ENCODE peak calls at places on chromosomes 3 and 15, in eight cellular contexts. D, C, V, T, L, I, O and W are unnamed samples.

GRCh38 chr3:151814588-151814987 is 672 bp downstream of the AADAC start:
- DNase-seq in I (no peak), C (no peak), O (no peak), L (peak), T (no peak), D (no peak), V (no peak), W (no peak)

GRCh38 chr3:47542614-47543173 is 29.2 kb upstream of the ELP6 start:
- DNase-seq in D (no peak), L (peak), T (no peak), I (peak), O (peak), C (peak), V (peak), W (no peak)

GRCh38 chr3:176967525-176967924 is 229.8 kb downstream of the TBL1XR1 start:
- DNase-seq in T (no peak), C (no peak), O (no peak), L (peak), I (no peak), D (no peak), V (no peak), W (no peak)

GRCh38 chr3:11240496-11240895 is 31.7 kb upstream of the ATG7 start:
- DNase-seq in L (no peak), I (no peak), V (no peak), T (no peak), O (no peak), D (no peak), C (no peak), W (no peak)

GRCh38 chr3:119891944-119892721 is 110.2 kb downstream of the NR1I2 start:
- DNase-seq in L (peak), V (peak), T (no peak), O (no peak), I (peak), D (peak), C (peak), W (no peak)

GRCh38 chr3:5360453-5360852 is 172.9 kb downstream of the EDEM1 start:
- DNase-seq in I (no peak), D (no peak), V (no peak), O (no peak), T (no peak), L (no peak), C (no peak), W (no peak)

GRCh38 chr3:53804697-53805462 is 41.3 kb downstream of the CHDH start:
- DNase-seq in I (no peak), T (no peak), O (no peak), L (peak), C (peak), V (peak), D (no peak), W (no peak)

GRCh38 chr3:161212892-161213291 is 8.2 kb upstream of the NMD3 start:
- DNase-seq in C (no peak), O (no peak), I (no peak), T (no peak), D (no peak), V (no peak), L (no peak), W (no peak)

GRCh38 chr3:175383366-175383765 is 524.2 kb downstream of the NAALADL2 start:
- DNase-seq in O (no peak), T (no peak), V (no peak), C (peak), D (no peak), L (no peak), I (no peak), W (no peak)

GRCh38 chr15:60130811-60131210 is 126.7 kb downstream of the FOXB1 start:
- DNase-seq in T (no peak), I (no peak), C (no peak), O (no peak), L (no peak), V (no peak), D (no peak), W (no peak)

GRCh38 chr3:194801378-194802124 is 115.9 kb downstream of the FAM43A start:
- DNase-seq in I (no peak), C (no peak), T (no peak), L (no peak), D (no peak), O (no peak), V (no peak), W (no peak)

GRCh38 chr3:106423321-106424225 is 554.8 kb upstream of the CBLB start:
- DNase-seq in V (no peak), L (peak), O (no peak), T (no peak), I (no peak), D (no peak), C (peak), W (no peak)

GRCh38 chr3:170703121-170703588 is 117.3 kb upstream of the SLC7A14 start:
- DNase-seq in L (peak), O (no peak), V (peak), D (no peak), T (no peak), I (no peak), C (peak), W (no peak)

GRCh38 chr3:29775352-29775751 is 494.5 kb downstream of the RBMS3 start:
- DNase-seq in V (no peak), D (no peak), T (no peak), C (peak), L (no peak), O (no peak), I (no peak), W (no peak)

GRCh38 chr15:45588199-45588910 is 1.2 kb downstream of the BLOC1S6 start:
- DNase-seq in C (peak), T (no peak), L (peak), I (no peak), D (no peak), O (no peak), V (no peak), W (no peak)

GRCh38 chr3:64916192-64916798 is 228.5 kb upstream of the ADAMTS9 start:
- DNase-seq in T (no peak), O (no peak), D (no peak), I (no peak), V (no peak), C (no peak), L (no peak), W (no peak)

GRCh38 chr15:99452010-99452409 is 113.8 kb upstream of the MEF2A start:
- DNase-seq in O (no peak), V (no peak), D (no peak), L (no peak), C (no peak), T (no peak), I (no peak), W (no peak)

GRCh38 chr15:28998511-28998910 is 112.7 kb downstream of the APBA2 start:
- DNase-seq in I (no peak), C (peak), V (no peak), D (no peak), T (no peak), L (no peak), O (no peak), W (no peak)

GRCh38 chr15:42955518-42955917 is 34.9 kb upstream of the TTBK2 start:
- DNase-seq in V (peak), T (no peak), C (peak), I (no peak), L (peak), D (no peak), O (no peak), W (no peak)

GRCh38 chr3:108404409-108404808 is 106.0 kb downstream of the MYH15 start:
- DNase-seq in C (no peak), D (no peak), O (no peak), T (no peak), L (no peak), I (no peak), V (no peak), W (no peak)

GRCh38 chr3:139601191-139601961 is 61.8 kb upstream of the RBP1 start:
- DNase-seq in D (no peak), O (no peak), L (peak), I (no peak), V (no peak), T (no peak), C (no peak), W (no peak)

GRCh38 chr3:50687127-50687751 is 12.5 kb downstream of the DOCK3 start:
- DNase-seq in C (no peak), I (peak), D (no peak), O (no peak), T (no peak), V (no peak), L (no peak), W (no peak)

GRCh38 chr3:126849768-126850167 is 133.1 kb upstream of the PLXNA1 start:
- DNase-seq in V (no peak), C (no peak), L (no peak), D (no peak), T (no peak), O (no peak), I (no peak), W (no peak)

GRCh38 chr3:42762046-42762724 is 10.9 kb downstream of the CCDC13 start:
- DNase-seq in V (no peak), D (no peak), I (no peak), O (no peak), L (no peak), T (no peak), C (no peak), W (no peak)

GRCh38 chr3:115341208-115341607 is 194.1 kb upstream of the ZBTB20 start:
- DNase-seq in T (no peak), C (peak), D (no peak), V (peak), I (no peak), O (no peak), L (peak), W (no peak)

GRCh38 chr15:75725719-75726607 is 13.3 kb upstream of the CSPG4 start:
- DNase-seq in L (no peak), C (peak), D (no peak), V (no peak), I (no peak), O (no peak), T (no peak), W (no peak)